ENCODE peak calls at places on chromosomes 6 and 20, in seven cellular contexts. One of them, this sample, is unnamed.

GRCh38 chr6:24761193-24761835 is 13.4 kb upstream of the GMNN start:
- DNase-seq in AG08396: no peak
- DNase-seq in adrenal gland: no peak
- DNase-seq in esophagus muscularis mucosa: no peak
- DNase-seq in NCI-H1092: no peak
- DNase-seq in activated T-cell treated with anti-CD3 and anti-CD28 coated beads, Interleukin-2, amount 50 U/mL, for 48 hours: peak
- DNase-seq in omental fat pad: no peak
- DNase-seq in this sample: peak

GRCh38 chr6:135938588-135939215 is 87.2 kb downstream of the PDE7B start:
- DNase-seq in esophagus muscularis mucosa: no peak
- DNase-seq in adrenal gland: peak
- DNase-seq in activated T-cell treated with anti-CD3 and anti-CD28 coated beads, Interleukin-2, amount 50 U/mL, for 48 hours: no peak
- DNase-seq in omental fat pad: no peak
- DNase-seq in AG08396: peak
- DNase-seq in NCI-H1092: no peak
- DNase-seq in this sample: peak

GRCh38 chr20:57964011-57964862 is 254.4 kb upstream of the PMEPA1 start:
- DNase-seq in omental fat pad: no peak
- DNase-seq in NCI-H1092: no peak
- DNase-seq in AG08396: no peak
- DNase-seq in adrenal gland: no peak
- DNase-seq in esophagus muscularis mucosa: no peak
- DNase-seq in activated T-cell treated with anti-CD3 and anti-CD28 coated beads, Interleukin-2, amount 50 U/mL, for 48 hours: no peak
- DNase-seq in this sample: no peak

GRCh38 chr20:7772376-7772775 is 167.9 kb downstream of the HAO1 start:
- DNase-seq in AG08396: peak
- DNase-seq in esophagus muscularis mucosa: no peak
- DNase-seq in adrenal gland: no peak
- DNase-seq in NCI-H1092: no peak
- DNase-seq in activated T-cell treated with anti-CD3 and anti-CD28 coated beads, Interleukin-2, amount 50 U/mL, for 48 hours: no peak
- DNase-seq in omental fat pad: no peak
- DNase-seq in this sample: no peak

GRCh38 chr6:15444881-15445280 is 199.0 kb downstream of the JARID2 start:
- DNase-seq in activated T-cell treated with anti-CD3 and anti-CD28 coated beads, Interleukin-2, amount 50 U/mL, for 48 hours: no peak
- DNase-seq in omental fat pad: no peak
- DNase-seq in adrenal gland: no peak
- DNase-seq in AG08396: no peak
- DNase-seq in esophagus muscularis mucosa: no peak
- DNase-seq in NCI-H1092: peak
- DNase-seq in this sample: peak

GRCh38 chr20:63027425-63028389 is 20.9 kb upstream of the BHLHE23 start:
- DNase-seq in adrenal gland: no peak
- DNase-seq in esophagus muscularis mucosa: no peak
- DNase-seq in activated T-cell treated with anti-CD3 and anti-CD28 coated beads, Interleukin-2, amount 50 U/mL, for 48 hours: peak
- DNase-seq in NCI-H1092: peak
- DNase-seq in omental fat pad: no peak
- DNase-seq in AG08396: no peak
- DNase-seq in this sample: peak

GRCh38 chr20:53034899-53035298 is 62.7 kb downstream of the TSHZ2 start:
- DNase-seq in NCI-H1092: no peak
- DNase-seq in activated T-cell treated with anti-CD3 and anti-CD28 coated beads, Interleukin-2, amount 50 U/mL, for 48 hours: no peak
- DNase-seq in omental fat pad: no peak
- DNase-seq in esophagus muscularis mucosa: no peak
- DNase-seq in adrenal gland: no peak
- DNase-seq in AG08396: no peak
- DNase-seq in this sample: no peak

GRCh38 chr20:35561268-35561667 is 19.4 kb downstream of the ERGIC3 start:
- DNase-seq in NCI-H1092: peak
- DNase-seq in esophagus muscularis mucosa: no peak
- DNase-seq in AG08396: peak
- DNase-seq in omental fat pad: no peak
- DNase-seq in adrenal gland: no peak
- DNase-seq in activated T-cell treated with anti-CD3 and anti-CD28 coated beads, Interleukin-2, amount 50 U/mL, for 48 hours: peak
- DNase-seq in this sample: peak

GRCh38 chr6:144809120-144809519 is 524.0 kb downstream of the UTRN start:
- DNase-seq in omental fat pad: no peak
- DNase-seq in activated T-cell treated with anti-CD3 and anti-CD28 coated beads, Interleukin-2, amount 50 U/mL, for 48 hours: no peak
- DNase-seq in esophagus muscularis mucosa: no peak
- DNase-seq in adrenal gland: no peak
- DNase-seq in AG08396: no peak
- DNase-seq in NCI-H1092: no peak
- DNase-seq in this sample: no peak

GRCh38 chr6:99032396-99032795 is 84.7 kb upstream of the FBXL4 start:
- DNase-seq in adrenal gland: no peak
- DNase-seq in activated T-cell treated with anti-CD3 and anti-CD28 coated beads, Interleukin-2, amount 50 U/mL, for 48 hours: no peak
- DNase-seq in NCI-H1092: no peak
- DNase-seq in AG08396: no peak
- DNase-seq in omental fat pad: no peak
- DNase-seq in esophagus muscularis mucosa: no peak
- DNase-seq in this sample: no peak

GRCh38 chr6:147506704-147507114 is 1.8 kb upstream of the SAMD5 start:
- DNase-seq in adrenal gland: peak
- DNase-seq in NCI-H1092: no peak
- DNase-seq in activated T-cell treated with anti-CD3 and anti-CD28 coated beads, Interleukin-2, amount 50 U/mL, for 48 hours: peak
- DNase-seq in AG08396: peak
- DNase-seq in esophagus muscularis mucosa: no peak
- DNase-seq in omental fat pad: peak
- DNase-seq in this sample: peak

GRCh38 chr6:50093116-50093937 is 43.6 kb upstream of the DEFB112 start:
- DNase-seq in adrenal gland: no peak
- DNase-seq in esophagus muscularis mucosa: no peak
- DNase-seq in activated T-cell treated with anti-CD3 and anti-CD28 coated beads, Interleukin-2, amount 50 U/mL, for 48 hours: no peak
- DNase-seq in NCI-H1092: no peak
- DNase-seq in AG08396: no peak
- DNase-seq in omental fat pad: no peak
- DNase-seq in this sample: no peak

GRCh38 chr6:1749041-1749440 is 139.3 kb downstream of the FOXC1 start:
- DNase-seq in adrenal gland: no peak
- DNase-seq in AG08396: no peak
- DNase-seq in esophagus muscularis mucosa: no peak
- DNase-seq in NCI-H1092: no peak
- DNase-seq in activated T-cell treated with anti-CD3 and anti-CD28 coated beads, Interleukin-2, amount 50 U/mL, for 48 hours: no peak
- DNase-seq in omental fat pad: no peak
- DNase-seq in this sample: no peak

GRCh38 chr6:16510245-16510644 is 251.0 kb downstream of the ATXN1 start:
- DNase-seq in omental fat pad: no peak
- DNase-seq in activated T-cell treated with anti-CD3 and anti-CD28 coated beads, Interleukin-2, amount 50 U/mL, for 48 hours: no peak
- DNase-seq in esophagus muscularis mucosa: no peak
- DNase-seq in NCI-H1092: no peak
- DNase-seq in adrenal gland: no peak
- DNase-seq in AG08396: no peak
- DNase-seq in this sample: no peak

GRCh38 chr6:31079656-31080261 is 32.6 kb downstream of the C6orf15 start:
- DNase-seq in omental fat pad: no peak
- DNase-seq in NCI-H1092: peak
- DNase-seq in esophagus muscularis mucosa: no peak
- DNase-seq in AG08396: peak
- DNase-seq in adrenal gland: peak
- DNase-seq in activated T-cell treated with anti-CD3 and anti-CD28 coated beads, Interleukin-2, amount 50 U/mL, for 48 hours: peak
- DNase-seq in this sample: peak

GRCh38 chr6:157386023-157386422 is 5.0 kb downstream of the ZDHHC14 start:
- DNase-seq in AG08396: no peak
- DNase-seq in esophagus muscularis mucosa: no peak
- DNase-seq in activated T-cell treated with anti-CD3 and anti-CD28 coated beads, Interleukin-2, amount 50 U/mL, for 48 hours: no peak
- DNase-seq in omental fat pad: no peak
- DNase-seq in NCI-H1092: no peak
- DNase-seq in adrenal gland: no peak
- DNase-seq in this sample: no peak

GRCh38 chr20:8476023-8476422 is 344.0 kb downstream of the PLCB1 start:
- DNase-seq in esophagus muscularis mucosa: no peak
- DNase-seq in AG08396: no peak
- DNase-seq in omental fat pad: no peak
- DNase-seq in activated T-cell treated with anti-CD3 and anti-CD28 coated beads, Interleukin-2, amount 50 U/mL, for 48 hours: no peak
- DNase-seq in adrenal gland: no peak
- DNase-seq in NCI-H1092: no peak
- DNase-seq in this sample: no peak

GRCh38 chr20:43942213-43942590 is 27.6 kb downstream of the TOX2 start:
- DNase-seq in AG08396: no peak
- DNase-seq in esophagus muscularis mucosa: no peak
- DNase-seq in omental fat pad: no peak
- DNase-seq in activated T-cell treated with anti-CD3 and anti-CD28 coated beads, Interleukin-2, amount 50 U/mL, for 48 hours: no peak
- DNase-seq in NCI-H1092: no peak
- DNase-seq in adrenal gland: no peak
- DNase-seq in this sample: no peak

GRCh38 chr6:26269406-26270120 is 95.4 kb upstream of the BTN3A2 start:
- DNase-seq in activated T-cell treated with anti-CD3 and anti-CD28 coated beads, Interleukin-2, amount 50 U/mL, for 48 hours: no peak
- DNase-seq in NCI-H1092: no peak
- DNase-seq in AG08396: no peak
- DNase-seq in adrenal gland: no peak
- DNase-seq in omental fat pad: no peak
- DNase-seq in esophagus muscularis mucosa: no peak
- DNase-seq in this sample: no peak

GRCh38 chr20:49700411-49701185 is 13.1 kb downstream of the B4GALT5 start:
- DNase-seq in omental fat pad: no peak
- DNase-seq in NCI-H1092: no peak
- DNase-seq in activated T-cell treated with anti-CD3 and anti-CD28 coated beads, Interleukin-2, amount 50 U/mL, for 48 hours: no peak
- DNase-seq in esophagus muscularis mucosa: no peak
- DNase-seq in adrenal gland: peak
- DNase-seq in AG08396: no peak
- DNase-seq in this sample: no peak

GRCh38 chr6:56690519-56691200 is 48.0 kb upstream of the DST start:
- DNase-seq in NCI-H1092: no peak
- DNase-seq in adrenal gland: no peak
- DNase-seq in esophagus muscularis mucosa: no peak
- DNase-seq in activated T-cell treated with anti-CD3 and anti-CD28 coated beads, Interleukin-2, amount 50 U/mL, for 48 hours: no peak
- DNase-seq in AG08396: no peak
- DNase-seq in omental fat pad: no peak
- DNase-seq in this sample: no peak

GRCh38 chr6:119683022-119683421 is 333.5 kb upstream of the MAN1A1 start:
- DNase-seq in adrenal gland: no peak
- DNase-seq in omental fat pad: no peak
- DNase-seq in AG08396: no peak
- DNase-seq in esophagus muscularis mucosa: no peak
- DNase-seq in NCI-H1092: no peak
- DNase-seq in activated T-cell treated with anti-CD3 and anti-CD28 coated beads, Interleukin-2, amount 50 U/mL, for 48 hours: no peak
- DNase-seq in this sample: no peak

GRCh38 chr6:170084166-170084730 is 206.6 kb downstream of the DLL1 start:
- DNase-seq in adrenal gland: no peak
- DNase-seq in AG08396: no peak
- DNase-seq in omental fat pad: no peak
- DNase-seq in NCI-H1092: no peak
- DNase-seq in esophagus muscularis mucosa: no peak
- DNase-seq in activated T-cell treated with anti-CD3 and anti-CD28 coated beads, Interleukin-2, amount 50 U/mL, for 48 hours: no peak
- DNase-seq in this sample: no peak

GRCh38 chr6:52641826-52642225 is 29.1 kb upstream of the TMEM14A start:
- DNase-seq in esophagus muscularis mucosa: no peak
- DNase-seq in AG08396: no peak
- DNase-seq in activated T-cell treated with anti-CD3 and anti-CD28 coated beads, Interleukin-2, amount 50 U/mL, for 48 hours: no peak
- DNase-seq in NCI-H1092: no peak
- DNase-seq in adrenal gland: no peak
- DNase-seq in omental fat pad: no peak
- DNase-seq in this sample: no peak

GRCh38 chr6:124947821-124948451 is 14.3 kb upstream of the RNF217 start:
- DNase-seq in AG08396: peak
- DNase-seq in activated T-cell treated with anti-CD3 and anti-CD28 coated beads, Interleukin-2, amount 50 U/mL, for 48 hours: no peak
- DNase-seq in esophagus muscularis mucosa: no peak
- DNase-seq in omental fat pad: no peak
- DNase-seq in adrenal gland: no peak
- DNase-seq in NCI-H1092: no peak
- DNase-seq in this sample: no peak

GRCh38 chr6:132888701-132889100 is 74.3 kb downstream of the RPS12 start:
- DNase-seq in NCI-H1092: no peak
- DNase-seq in adrenal gland: no peak
- DNase-seq in activated T-cell treated with anti-CD3 and anti-CD28 coated beads, Interleukin-2, amount 50 U/mL, for 48 hours: no peak
- DNase-seq in esophagus muscularis mucosa: no peak
- DNase-seq in AG08396: no peak
- DNase-seq in omental fat pad: no peak
- DNase-seq in this sample: no peak

GRCh38 chr6:118558811-118559217 is 10.7 kb downstream of the PLN start:
- DNase-seq in esophagus muscularis mucosa: no peak
- DNase-seq in adrenal gland: no peak
- DNase-seq in omental fat pad: no peak
- DNase-seq in activated T-cell treated with anti-CD3 and anti-CD28 coated beads, Interleukin-2, amount 50 U/mL, for 48 hours: no peak
- DNase-seq in NCI-H1092: no peak
- DNase-seq in AG08396: no peak
- DNase-seq in this sample: no peak

GRCh38 chr6:165726915-165727314 is 63.9 kb upstream of the PDE10A start:
- DNase-seq in NCI-H1092: no peak
- DNase-seq in omental fat pad: no peak
- DNase-seq in esophagus muscularis mucosa: peak
- DNase-seq in activated T-cell treated with anti-CD3 and anti-CD28 coated beads, Interleukin-2, amount 50 U/mL, for 48 hours: no peak
- DNase-seq in AG08396: no peak
- DNase-seq in adrenal gland: no peak
- DNase-seq in this sample: no peak

GRCh38 chr6:3849681-3850450 is 693 bp downstream of the FAM50B start:
- DNase-seq in adrenal gland: peak
- DNase-seq in activated T-cell treated with anti-CD3 and anti-CD28 coated beads, Interleukin-2, amount 50 U/mL, for 48 hours: no peak
- DNase-seq in NCI-H1092: no peak
- DNase-seq in esophagus muscularis mucosa: no peak
- DNase-seq in omental fat pad: no peak
- DNase-seq in AG08396: no peak
- DNase-seq in this sample: no peak

GRCh38 chr20:44829688-44830087 is 19.3 kb upstream of the RIMS4 start:
- DNase-seq in omental fat pad: no peak
- DNase-seq in activated T-cell treated with anti-CD3 and anti-CD28 coated beads, Interleukin-2, amount 50 U/mL, for 48 hours: no peak
- DNase-seq in adrenal gland: no peak
- DNase-seq in NCI-H1092: no peak
- DNase-seq in esophagus muscularis mucosa: no peak
- DNase-seq in AG08396: no peak
- DNase-seq in this sample: no peak

GRCh38 chr20:13274311-13274965 is 53.4 kb downstream of the ISM1 start:
- DNase-seq in AG08396: no peak
- DNase-seq in NCI-H1092: peak
- DNase-seq in activated T-cell treated with anti-CD3 and anti-CD28 coated beads, Interleukin-2, amount 50 U/mL, for 48 hours: no peak
- DNase-seq in adrenal gland: no peak
- DNase-seq in esophagus muscularis mucosa: no peak
- DNase-seq in omental fat pad: no peak
- DNase-seq in this sample: no peak

GRCh38 chr6:152552616-152553209 is 84.4 kb downstream of the SYNE1 start:
- DNase-seq in activated T-cell treated with anti-CD3 and anti-CD28 coated beads, Interleukin-2, amount 50 U/mL, for 48 hours: peak
- DNase-seq in adrenal gland: peak
- DNase-seq in NCI-H1092: peak
- DNase-seq in esophagus muscularis mucosa: no peak
- DNase-seq in omental fat pad: peak
- DNase-seq in AG08396: peak
- DNase-seq in this sample: peak

GRCh38 chr20:35011589-35012226 is 56.0 kb downstream of the MYH7B start:
- DNase-seq in esophagus muscularis mucosa: no peak
- DNase-seq in AG08396: no peak
- DNase-seq in adrenal gland: no peak
- DNase-seq in activated T-cell treated with anti-CD3 and anti-CD28 coated beads, Interleukin-2, amount 50 U/mL, for 48 hours: no peak
- DNase-seq in NCI-H1092: no peak
- DNase-seq in omental fat pad: peak
- DNase-seq in this sample: no peak

GRCh38 chr6:29974901-29975560 is 32.7 kb downstream of the HLA-A start:
- DNase-seq in omental fat pad: no peak
- DNase-seq in adrenal gland: no peak
- DNase-seq in esophagus muscularis mucosa: no peak
- DNase-seq in activated T-cell treated with anti-CD3 and anti-CD28 coated beads, Interleukin-2, amount 50 U/mL, for 48 hours: no peak
- DNase-seq in AG08396: no peak
- DNase-seq in NCI-H1092: no peak
- DNase-seq in this sample: no peak

GRCh38 chr20:48708116-48708515 is 119.7 kb downstream of the PREX1 start:
- DNase-seq in NCI-H1092: no peak
- DNase-seq in adrenal gland: no peak
- DNase-seq in esophagus muscularis mucosa: no peak
- DNase-seq in activated T-cell treated with anti-CD3 and anti-CD28 coated beads, Interleukin-2, amount 50 U/mL, for 48 hours: no peak
- DNase-seq in AG08396: no peak
- DNase-seq in omental fat pad: no peak
- DNase-seq in this sample: no peak

GRCh38 chr20:4524307-4524706 is 197.4 kb upstream of the PRND start:
- DNase-seq in activated T-cell treated with anti-CD3 and anti-CD28 coated beads, Interleukin-2, amount 50 U/mL, for 48 hours: no peak
- DNase-seq in esophagus muscularis mucosa: no peak
- DNase-seq in NCI-H1092: no peak
- DNase-seq in omental fat pad: no peak
- DNase-seq in AG08396: no peak
- DNase-seq in adrenal gland: no peak
- DNase-seq in this sample: no peak

GRCh38 chr6:39074486-39074885 is 25.9 kb downstream of the GLP1R start:
- DNase-seq in activated T-cell treated with anti-CD3 and anti-CD28 coated beads, Interleukin-2, amount 50 U/mL, for 48 hours: peak
- DNase-seq in esophagus muscularis mucosa: no peak
- DNase-seq in adrenal gland: no peak
- DNase-seq in omental fat pad: no peak
- DNase-seq in AG08396: no peak
- DNase-seq in NCI-H1092: no peak
- DNase-seq in this sample: no peak

GRCh38 chr6:43091020-43091419 is 14.9 kb downstream of the PTK7 start:
- DNase-seq in omental fat pad: no peak
- DNase-seq in esophagus muscularis mucosa: no peak
- DNase-seq in adrenal gland: no peak
- DNase-seq in NCI-H1092: no peak
- DNase-seq in AG08396: no peak
- DNase-seq in activated T-cell treated with anti-CD3 and anti-CD28 coated beads, Interleukin-2, amount 50 U/mL, for 48 hours: no peak
- DNase-seq in this sample: no peak

This sample was measured in SK-N-DZ.